ENCODE peak calls at places on chromosomes 1 and 21, in nine cellular contexts. Q is uterus, D is heart right ventricle, N is neural progenitor cell, U is A549, O is pancreas, G is AG04450, P is IMR-90, I is cardiac muscle cell. J is an unnamed sample.

GRCh38 chr1:159091547-159092397 is 15.2 kb upstream of the AIM2 start:
- DNase-seq in O (no peak), U (no peak), D (no peak), N (no peak), I (peak; percentile 80), G (peak; percentile 18), Q (no peak), P (peak; percentile 86), J (peak; percentile 57)

GRCh38 chr1:145696630-145696960 is 10.6 kb downstream of the PDZK1 start:
- DNase-seq in O (no peak), P (no peak), Q (no peak), G (no peak), N (no peak), D (no peak), I (no peak), U (no peak), J (no peak)

GRCh38 chr21:29245104-29245643 is 53.5 kb upstream of the BACH1 start:
- DNase-seq in O (no peak), Q (no peak), P (peak; percentile 61), U (no peak), I (no peak), G (no peak), D (no peak), N (no peak), J (no peak)

GRCh38 chr1:221308534-221309511 is 429.6 kb downstream of the HLX start:
- DNase-seq in N (peak; percentile 22), P (no peak), U (no peak), G (no peak), Q (peak; percentile 22), D (no peak), O (no peak), I (no peak), J (no peak)

GRCh38 chr1:201742955-201743805 is 85.8 kb upstream of the IPO9 start:
- DNase-seq in N (no peak), D (no peak), Q (no peak), U (no peak), O (no peak), I (no peak), G (no peak), P (no peak), J (no peak)

GRCh38 chr1:33131191-33131590 is 50.2 kb downstream of the AZIN2 start:
- DNase-seq in D (no peak), G (no peak), Q (no peak), U (no peak), N (no peak), O (no peak), P (no peak), I (no peak), J (no peak)

GRCh38 chr1:74314438-74314837 is 79.3 kb downstream of the TNNI3K start:
- DNase-seq in Q (no peak), N (no peak), I (no peak), D (no peak), U (no peak), O (no peak), P (no peak), G (no peak), J (no peak)

GRCh38 chr21:25759573-25759972 is 24.8 kb downstream of the GABPA start:
- DNase-seq in U (no peak), I (peak; percentile 49), N (no peak), G (no peak), D (no peak), Q (no peak), P (peak; percentile 51), O (no peak), J (no peak)

GRCh38 chr1:117696567-117696966 is 90.7 kb downstream of the TENT5C start:
- DNase-seq in G (peak; percentile 53), O (no peak), N (no peak), I (peak; percentile 83), U (no peak), D (no peak), Q (no peak), P (peak; percentile 82), J (no peak)

GRCh38 chr1:91450260-91450659 is 45.6 kb upstream of the HFM1 start:
- DNase-seq in G (no peak), O (no peak), D (no peak), U (no peak), P (no peak), N (no peak), I (peak; percentile 38), Q (no peak), J (no peak)

GRCh38 chr1:98653186-98653585 is 8.3 kb upstream of the SNX7 start:
- DNase-seq in U (no peak), I (no peak), N (no peak), D (no peak), O (no peak), G (no peak), P (peak; percentile 48), Q (no peak), J (peak; percentile 8)

GRCh38 chr1:243841507-243841906 is 8.5 kb downstream of the AKT3 start:
- DNase-seq in P (peak; percentile 82), N (no peak), U (no peak), O (no peak), Q (no peak), D (no peak), G (peak; percentile 27), I (peak; percentile 14), J (no peak)

GRCh38 chr1:232767381-232768074 is 37.7 kb upstream of the MAP10 start:
- DNase-seq in U (peak; percentile 52), Q (peak; percentile 71), P (peak; percentile 74), N (no peak), D (no peak), I (peak; percentile 75), G (peak; percentile 10), O (peak; percentile 24), J (peak; percentile 79)

GRCh38 chr1:46248122-46248920 is 758 bp downstream of the RAD54L start:
- DNase-seq in Q (peak; percentile 31), D (no peak), N (peak; percentile 65), O (peak; percentile 47), G (no peak), I (no peak), P (no peak), U (peak; percentile 37), J (peak; percentile 62)

GRCh38 chr21:42834730-42835191 is 44.6 kb downstream of the WDR4 start:
- DNase-seq in Q (no peak), I (no peak), G (no peak), N (no peak), O (peak; percentile 16), D (no peak), U (no peak), P (no peak), J (no peak)

GRCh38 chr1:167825419-167826079 is 88.4 kb downstream of the ADCY10 start:
- DNase-seq in O (no peak), D (no peak), N (no peak), G (no peak), U (no peak), P (peak; percentile 37), I (no peak), Q (no peak), J (no peak)

GRCh38 chr1:199422206-199422605 is 605.3 kb upstream of the NR5A2 start:
- DNase-seq in I (peak; percentile 67), O (no peak), P (peak; percentile 55), N (peak; percentile 43), D (no peak), U (no peak), Q (no peak), G (peak; percentile 8), J (peak; percentile 34)

GRCh38 chr1:1617516-1617915 is 2.2 kb downstream of the MIB2 start:
- DNase-seq in O (no peak), I (no peak), D (no peak), U (no peak), Q (no peak), N (no peak), P (no peak), G (no peak), J (no peak)

GRCh38 chr1:203660069-203660468 is 33.4 kb downstream of the ATP2B4 start:
- DNase-seq in G (no peak), I (no peak), Q (no peak), P (no peak), D (no peak), N (no peak), U (no peak), O (no peak), J (no peak)

GRCh38 chr1:203663294-203663693 is 36.7 kb downstream of the ATP2B4 start:
- DNase-seq in O (no peak), P (peak; percentile 98), U (peak; percentile 31), N (no peak), G (peak; percentile 69), D (no peak), I (peak; percentile 59), Q (no peak), J (peak; percentile 97)

GRCh38 chr1:203661572-203661971 is 34.9 kb downstream of the ATP2B4 start:
- DNase-seq in Q (no peak), U (no peak), P (no peak), D (peak; percentile 70), G (no peak), N (no peak), O (peak; percentile 83), I (no peak), J (no peak)

GRCh38 chr1:203662821-203663220 is 36.2 kb downstream of the ATP2B4 start:
- DNase-seq in G (no peak), I (no peak), N (no peak), D (no peak), O (no peak), Q (no peak), P (no peak), U (no peak), J (no peak)

GRCh38 chr1:203660931-203661484 is 34.4 kb downstream of the ATP2B4 start:
- DNase-seq in P (no peak), O (no peak), G (no peak), N (no peak), U (no peak), I (no peak), Q (no peak), D (no peak), J (no peak)
- H3K27ac ChIP-seq in P (no peak overlapping the region), O (no peak overlapping the region), G (no peak overlapping the region), N (no peak overlapping the region), U (no peak overlapping the region), I (no peak overlapping the region), Q (peak overlapping the region; percentile 57), D (peak overlapping the region; percentile 76), J (no peak overlapping the region)

DNA sequence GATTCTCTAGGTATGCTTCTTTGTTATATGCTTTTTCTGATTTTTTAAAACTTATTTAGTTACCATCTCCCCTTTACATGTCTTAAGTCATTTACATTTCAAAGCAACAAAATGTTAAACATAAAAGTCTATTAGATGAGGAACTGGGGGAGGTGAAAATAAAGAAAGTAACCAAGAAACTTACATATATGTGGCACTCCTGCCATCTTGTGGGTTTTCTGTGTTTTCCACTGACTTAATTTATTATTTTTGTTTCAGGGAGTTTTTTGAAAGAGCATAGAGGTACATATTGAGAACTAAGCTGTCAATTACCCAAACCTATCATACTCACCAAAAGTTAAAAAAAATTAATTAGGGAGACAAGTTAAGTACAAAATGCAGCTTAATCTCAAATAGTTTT is 1531.1 kb downstream of the MRPL39 start:
- DNase-seq in D (no peak), P (peak; percentile 52), I (peak; percentile 43), O (no peak), U (no peak), Q (no peak), G (peak; percentile 10), N (no peak), J (no peak)
- TF ChIP-seq CTCF in D (no peak), P (peak; percentile 40), I (no peak), O (no peak), U (no peak), Q (no peak), G (peak; percentile 27), N (no peak), J (no peak)

GRCh38 chr1:19465123-19465522 is 20.2 kb downstream of the CAPZB start:
- DNase-seq in G (no peak), Q (no peak), O (no peak), I (peak; percentile 58), D (no peak), P (peak; percentile 61), U (no peak), N (no peak), J (no peak)
- H3K27ac ChIP-seq in G (no peak overlapping the region), Q (peak overlapping the region; percentile 36), O (no peak overlapping the region), I (no peak overlapping the region), D (peak overlapping the region; percentile 39), P (no peak overlapping the region), U (no peak overlapping the region), N (no peak overlapping the region), J (no peak overlapping the region)

GRCh38 chr1:228073870-228074545 is 8.5 kb upstream of the ARF1 start:
- DNase-seq in N (peak; percentile 79), Q (peak; percentile 16), O (no peak), G (no peak), U (no peak), D (no peak), P (no peak), I (peak; percentile 21), J (no peak)
- TF ChIP-seq CTCF in N (peak; percentile 48), Q (no peak), O (no peak), G (peak; percentile 4), U (peak; percentile 21), D (no peak), P (peak; percentile 19), I (peak; percentile 18), J (peak; percentile 49)

J was measured in RWPE1.